ENCODE peak calls at places on chromosomes 11 and 22, in ten cellular contexts. One of them, this sample, is unnamed.
A peak's percentile ranks its signal among the peaks of the same experiment; 100 is the strongest.

GRCh38 chr22:34943830-34944229 is 122.1 kb upstream of the ISX start:
- DNase-seq in activated T-helper 2 cell treated with anti-CD3 and anti-CD28 coated beads, Interferon-gamma antibody, Interleukin-2, Interleukin-4, amounts not matched to agents 10 μg/mL and 5 μg/mL and 100 μg/mL, durations not matched to agents 14 hours and 24 hours and 36 hours: no peak
- DNase-seq in Kasumi-1: no peak
- DNase-seq in KG1: no peak
- DNase-seq in activated CD4-positive, alpha-beta T cell treated with anti-CD3 and anti-CD28 coated beads, Interleukin-2, amount 50 U/mL, for 48 hours: no peak
- DNase-seq in mesendoderm: peak; percentile 34
- DNase-seq in foreskin fibroblast: no peak
- DNase-seq in bronchial epithelial cell: no peak
- DNase-seq in T47D: no peak
- DNase-seq in SHP77 treated with DMSO at 0.1 percent for 48 hours: no peak
- DNase-seq in this sample: no peak

GRCh38 chr11:30357872-30358271 is 35.0 kb downstream of the ARL14EP start:
- DNase-seq in T47D: no peak
- DNase-seq in KG1: no peak
- DNase-seq in foreskin fibroblast: no peak
- DNase-seq in mesendoderm: no peak
- DNase-seq in SHP77 treated with DMSO at 0.1 percent for 48 hours: no peak
- DNase-seq in bronchial epithelial cell: no peak
- DNase-seq in activated T-helper 2 cell treated with anti-CD3 and anti-CD28 coated beads, Interferon-gamma antibody, Interleukin-2, Interleukin-4, amounts not matched to agents 10 μg/mL and 5 μg/mL and 100 μg/mL, durations not matched to agents 14 hours and 24 hours and 36 hours: no peak
- DNase-seq in Kasumi-1: no peak
- DNase-seq in activated CD4-positive, alpha-beta T cell treated with anti-CD3 and anti-CD28 coated beads, Interleukin-2, amount 50 U/mL, for 48 hours: no peak
- DNase-seq in this sample: no peak

GRCh38 chr11:12066799-12067508 is 43.4 kb upstream of the MICAL2 start:
- DNase-seq in foreskin fibroblast: peak; percentile 84
- DNase-seq in activated T-helper 2 cell treated with anti-CD3 and anti-CD28 coated beads, Interferon-gamma antibody, Interleukin-2, Interleukin-4, amounts not matched to agents 10 μg/mL and 5 μg/mL and 100 μg/mL, durations not matched to agents 14 hours and 24 hours and 36 hours: no peak
- DNase-seq in bronchial epithelial cell: peak; percentile 69
- DNase-seq in T47D: no peak
- DNase-seq in mesendoderm: peak; percentile 98
- DNase-seq in Kasumi-1: peak; percentile 29
- DNase-seq in activated CD4-positive, alpha-beta T cell treated with anti-CD3 and anti-CD28 coated beads, Interleukin-2, amount 50 U/mL, for 48 hours: no peak
- DNase-seq in SHP77 treated with DMSO at 0.1 percent for 48 hours: no peak
- DNase-seq in KG1: no peak
- DNase-seq in this sample: peak; percentile 3

GRCh38 chr11:95327273-95327948 is 96.4 kb upstream of the SESN3 start:
- DNase-seq in activated T-helper 2 cell treated with anti-CD3 and anti-CD28 coated beads, Interferon-gamma antibody, Interleukin-2, Interleukin-4, amounts not matched to agents 10 μg/mL and 5 μg/mL and 100 μg/mL, durations not matched to agents 14 hours and 24 hours and 36 hours: no peak
- DNase-seq in foreskin fibroblast: no peak
- DNase-seq in Kasumi-1: no peak
- DNase-seq in mesendoderm: peak; percentile 7
- DNase-seq in T47D: no peak
- DNase-seq in SHP77 treated with DMSO at 0.1 percent for 48 hours: no peak
- DNase-seq in bronchial epithelial cell: peak; percentile 31
- DNase-seq in KG1: no peak
- DNase-seq in activated CD4-positive, alpha-beta T cell treated with anti-CD3 and anti-CD28 coated beads, Interleukin-2, amount 50 U/mL, for 48 hours: no peak
- DNase-seq in this sample: no peak

GRCh38 chr11:1574256-1575242 is 2.5 kb upstream of the DUSP8 start:
- DNase-seq in KG1: no peak
- DNase-seq in mesendoderm: no peak
- DNase-seq in activated CD4-positive, alpha-beta T cell treated with anti-CD3 and anti-CD28 coated beads, Interleukin-2, amount 50 U/mL, for 48 hours: peak; percentile 64
- DNase-seq in Kasumi-1: peak; percentile 49
- DNase-seq in foreskin fibroblast: peak; percentile 34
- DNase-seq in activated T-helper 2 cell treated with anti-CD3 and anti-CD28 coated beads, Interferon-gamma antibody, Interleukin-2, Interleukin-4, amounts not matched to agents 10 μg/mL and 5 μg/mL and 100 μg/mL, durations not matched to agents 14 hours and 24 hours and 36 hours: peak; percentile 46
- DNase-seq in bronchial epithelial cell: no peak
- DNase-seq in T47D: peak; percentile 31
- DNase-seq in SHP77 treated with DMSO at 0.1 percent for 48 hours: no peak
- DNase-seq in this sample: peak; percentile 67

GRCh38 chr11:70716986-70717775 is 318.9 kb downstream of the CTTN start:
- DNase-seq in foreskin fibroblast: no peak
- DNase-seq in activated T-helper 2 cell treated with anti-CD3 and anti-CD28 coated beads, Interferon-gamma antibody, Interleukin-2, Interleukin-4, amounts not matched to agents 10 μg/mL and 5 μg/mL and 100 μg/mL, durations not matched to agents 14 hours and 24 hours and 36 hours: no peak
- DNase-seq in Kasumi-1: no peak
- DNase-seq in activated CD4-positive, alpha-beta T cell treated with anti-CD3 and anti-CD28 coated beads, Interleukin-2, amount 50 U/mL, for 48 hours: no peak
- DNase-seq in T47D: no peak
- DNase-seq in KG1: peak; percentile 1
- DNase-seq in mesendoderm: no peak
- DNase-seq in SHP77 treated with DMSO at 0.1 percent for 48 hours: no peak
- DNase-seq in bronchial epithelial cell: no peak
- DNase-seq in this sample: no peak

GRCh38 chr11:134584001-134584561 is 172.0 kb upstream of the B3GAT1 start:
- DNase-seq in KG1: no peak
- DNase-seq in activated CD4-positive, alpha-beta T cell treated with anti-CD3 and anti-CD28 coated beads, Interleukin-2, amount 50 U/mL, for 48 hours: no peak
- DNase-seq in SHP77 treated with DMSO at 0.1 percent for 48 hours: no peak
- DNase-seq in mesendoderm: no peak
- DNase-seq in T47D: no peak
- DNase-seq in activated T-helper 2 cell treated with anti-CD3 and anti-CD28 coated beads, Interferon-gamma antibody, Interleukin-2, Interleukin-4, amounts not matched to agents 10 μg/mL and 5 μg/mL and 100 μg/mL, durations not matched to agents 14 hours and 24 hours and 36 hours: no peak
- DNase-seq in bronchial epithelial cell: no peak
- DNase-seq in foreskin fibroblast: no peak
- DNase-seq in Kasumi-1: no peak
- DNase-seq in this sample: no peak

GRCh38 chr11:131609921-131610320 is 239.5 kb downstream of the NTM start:
- DNase-seq in mesendoderm: no peak
- DNase-seq in SHP77 treated with DMSO at 0.1 percent for 48 hours: no peak
- DNase-seq in foreskin fibroblast: no peak
- DNase-seq in KG1: no peak
- DNase-seq in T47D: no peak
- DNase-seq in bronchial epithelial cell: no peak
- DNase-seq in Kasumi-1: no peak
- DNase-seq in activated T-helper 2 cell treated with anti-CD3 and anti-CD28 coated beads, Interferon-gamma antibody, Interleukin-2, Interleukin-4, amounts not matched to agents 10 μg/mL and 5 μg/mL and 100 μg/mL, durations not matched to agents 14 hours and 24 hours and 36 hours: no peak
- DNase-seq in activated CD4-positive, alpha-beta T cell treated with anti-CD3 and anti-CD28 coated beads, Interleukin-2, amount 50 U/mL, for 48 hours: no peak
- DNase-seq in this sample: no peak

GRCh38 chr11:64654958-64655541 is 64.0 kb downstream of the SLC22A12 start:
- DNase-seq in KG1: peak; percentile 91
- DNase-seq in activated T-helper 2 cell treated with anti-CD3 and anti-CD28 coated beads, Interferon-gamma antibody, Interleukin-2, Interleukin-4, amounts not matched to agents 10 μg/mL and 5 μg/mL and 100 μg/mL, durations not matched to agents 14 hours and 24 hours and 36 hours: no peak
- DNase-seq in T47D: no peak
- DNase-seq in foreskin fibroblast: no peak
- DNase-seq in activated CD4-positive, alpha-beta T cell treated with anti-CD3 and anti-CD28 coated beads, Interleukin-2, amount 50 U/mL, for 48 hours: no peak
- DNase-seq in Kasumi-1: peak; percentile 83
- DNase-seq in bronchial epithelial cell: no peak
- DNase-seq in mesendoderm: no peak
- DNase-seq in SHP77 treated with DMSO at 0.1 percent for 48 hours: no peak
- DNase-seq in this sample: no peak

GRCh38 chr11:104765401-104765800 is 132.9 kb downstream of the CASP12 start:
- DNase-seq in KG1: no peak
- DNase-seq in activated CD4-positive, alpha-beta T cell treated with anti-CD3 and anti-CD28 coated beads, Interleukin-2, amount 50 U/mL, for 48 hours: no peak
- DNase-seq in foreskin fibroblast: no peak
- DNase-seq in T47D: no peak
- DNase-seq in Kasumi-1: no peak
- DNase-seq in SHP77 treated with DMSO at 0.1 percent for 48 hours: no peak
- DNase-seq in bronchial epithelial cell: no peak
- DNase-seq in activated T-helper 2 cell treated with anti-CD3 and anti-CD28 coated beads, Interferon-gamma antibody, Interleukin-2, Interleukin-4, amounts not matched to agents 10 μg/mL and 5 μg/mL and 100 μg/mL, durations not matched to agents 14 hours and 24 hours and 36 hours: no peak
- DNase-seq in mesendoderm: no peak
- DNase-seq in this sample: no peak

GRCh38 chr11:78905756-78906155 is 331.1 kb upstream of the NARS2 start:
- DNase-seq in activated T-helper 2 cell treated with anti-CD3 and anti-CD28 coated beads, Interferon-gamma antibody, Interleukin-2, Interleukin-4, amounts not matched to agents 10 μg/mL and 5 μg/mL and 100 μg/mL, durations not matched to agents 14 hours and 24 hours and 36 hours: no peak
- DNase-seq in Kasumi-1: no peak
- DNase-seq in foreskin fibroblast: no peak
- DNase-seq in SHP77 treated with DMSO at 0.1 percent for 48 hours: no peak
- DNase-seq in activated CD4-positive, alpha-beta T cell treated with anti-CD3 and anti-CD28 coated beads, Interleukin-2, amount 50 U/mL, for 48 hours: no peak
- DNase-seq in T47D: no peak
- DNase-seq in mesendoderm: no peak
- DNase-seq in KG1: no peak
- DNase-seq in bronchial epithelial cell: no peak
- DNase-seq in this sample: no peak

GRCh38 chr11:31233425-31233824 is 136.1 kb downstream of the DCDC1 start:
- DNase-seq in foreskin fibroblast: no peak
- DNase-seq in T47D: no peak
- DNase-seq in activated CD4-positive, alpha-beta T cell treated with anti-CD3 and anti-CD28 coated beads, Interleukin-2, amount 50 U/mL, for 48 hours: no peak
- DNase-seq in bronchial epithelial cell: peak; percentile 34
- DNase-seq in mesendoderm: peak; percentile 40
- DNase-seq in SHP77 treated with DMSO at 0.1 percent for 48 hours: no peak
- DNase-seq in Kasumi-1: peak; percentile 25
- DNase-seq in KG1: no peak
- DNase-seq in activated T-helper 2 cell treated with anti-CD3 and anti-CD28 coated beads, Interferon-gamma antibody, Interleukin-2, Interleukin-4, amounts not matched to agents 10 μg/mL and 5 μg/mL and 100 μg/mL, durations not matched to agents 14 hours and 24 hours and 36 hours: no peak
- DNase-seq in this sample: no peak

GRCh38 chr22:26579331-26579886 is 10.5 kb downstream of the TPST2 start:
- DNase-seq in KG1: peak; percentile 76
- DNase-seq in activated T-helper 2 cell treated with anti-CD3 and anti-CD28 coated beads, Interferon-gamma antibody, Interleukin-2, Interleukin-4, amounts not matched to agents 10 μg/mL and 5 μg/mL and 100 μg/mL, durations not matched to agents 14 hours and 24 hours and 36 hours: peak; percentile 49
- DNase-seq in activated CD4-positive, alpha-beta T cell treated with anti-CD3 and anti-CD28 coated beads, Interleukin-2, amount 50 U/mL, for 48 hours: peak; percentile 63
- DNase-seq in SHP77 treated with DMSO at 0.1 percent for 48 hours: no peak
- DNase-seq in foreskin fibroblast: no peak
- DNase-seq in T47D: no peak
- DNase-seq in Kasumi-1: peak; percentile 80
- DNase-seq in bronchial epithelial cell: no peak
- DNase-seq in mesendoderm: no peak
- DNase-seq in this sample: peak; percentile 77

GRCh38 chr11:721913-722811 is 16.1 kb downstream of the EPS8L2 start:
- DNase-seq in activated CD4-positive, alpha-beta T cell treated with anti-CD3 and anti-CD28 coated beads, Interleukin-2, amount 50 U/mL, for 48 hours: peak; percentile 57
- DNase-seq in SHP77 treated with DMSO at 0.1 percent for 48 hours: no peak
- DNase-seq in mesendoderm: no peak
- DNase-seq in activated T-helper 2 cell treated with anti-CD3 and anti-CD28 coated beads, Interferon-gamma antibody, Interleukin-2, Interleukin-4, amounts not matched to agents 10 μg/mL and 5 μg/mL and 100 μg/mL, durations not matched to agents 14 hours and 24 hours and 36 hours: peak; percentile 36
- DNase-seq in KG1: no peak
- DNase-seq in foreskin fibroblast: no peak
- DNase-seq in T47D: no peak
- DNase-seq in Kasumi-1: peak; percentile 77
- DNase-seq in bronchial epithelial cell: no peak
- DNase-seq in this sample: peak; percentile 62

GRCh38 chr11:121105851-121106250 is 4.8 kb downstream of the TECTA start:
- DNase-seq in KG1: no peak
- DNase-seq in activated CD4-positive, alpha-beta T cell treated with anti-CD3 and anti-CD28 coated beads, Interleukin-2, amount 50 U/mL, for 48 hours: no peak
- DNase-seq in mesendoderm: no peak
- DNase-seq in activated T-helper 2 cell treated with anti-CD3 and anti-CD28 coated beads, Interferon-gamma antibody, Interleukin-2, Interleukin-4, amounts not matched to agents 10 μg/mL and 5 μg/mL and 100 μg/mL, durations not matched to agents 14 hours and 24 hours and 36 hours: no peak
- DNase-seq in T47D: no peak
- DNase-seq in foreskin fibroblast: no peak
- DNase-seq in SHP77 treated with DMSO at 0.1 percent for 48 hours: no peak
- DNase-seq in bronchial epithelial cell: no peak
- DNase-seq in Kasumi-1: no peak
- DNase-seq in this sample: no peak

GRCh38 chr22:42368379-42369249 is 63.6 kb downstream of the NFAM1 start:
- DNase-seq in activated T-helper 2 cell treated with anti-CD3 and anti-CD28 coated beads, Interferon-gamma antibody, Interleukin-2, Interleukin-4, amounts not matched to agents 10 μg/mL and 5 μg/mL and 100 μg/mL, durations not matched to agents 14 hours and 24 hours and 36 hours: peak; percentile 21
- DNase-seq in Kasumi-1: no peak
- DNase-seq in bronchial epithelial cell: no peak
- DNase-seq in mesendoderm: no peak
- DNase-seq in KG1: no peak
- DNase-seq in activated CD4-positive, alpha-beta T cell treated with anti-CD3 and anti-CD28 coated beads, Interleukin-2, amount 50 U/mL, for 48 hours: peak; percentile 23
- DNase-seq in foreskin fibroblast: no peak
- DNase-seq in T47D: no peak
- DNase-seq in SHP77 treated with DMSO at 0.1 percent for 48 hours: no peak
- DNase-seq in this sample: peak; percentile 39

GRCh38 chr11:113615098-113615497 is 91.0 kb downstream of the TMPRSS5 start:
- DNase-seq in KG1: no peak
- DNase-seq in Kasumi-1: no peak
- DNase-seq in mesendoderm: peak; percentile 44
- DNase-seq in T47D: no peak
- DNase-seq in activated CD4-positive, alpha-beta T cell treated with anti-CD3 and anti-CD28 coated beads, Interleukin-2, amount 50 U/mL, for 48 hours: no peak
- DNase-seq in bronchial epithelial cell: no peak
- DNase-seq in foreskin fibroblast: no peak
- DNase-seq in SHP77 treated with DMSO at 0.1 percent for 48 hours: peak; percentile 72
- DNase-seq in activated T-helper 2 cell treated with anti-CD3 and anti-CD28 coated beads, Interferon-gamma antibody, Interleukin-2, Interleukin-4, amounts not matched to agents 10 μg/mL and 5 μg/mL and 100 μg/mL, durations not matched to agents 14 hours and 24 hours and 36 hours: no peak
- DNase-seq in this sample: no peak

GRCh38 chr22:29306175-29306829 is at the start of gene GAS2L1:
- DNase-seq in T47D: peak; percentile 89
- DNase-seq in KG1: no peak
- DNase-seq in foreskin fibroblast: peak; percentile 82
- DNase-seq in bronchial epithelial cell: peak; percentile 58
- DNase-seq in activated T-helper 2 cell treated with anti-CD3 and anti-CD28 coated beads, Interferon-gamma antibody, Interleukin-2, Interleukin-4, amounts not matched to agents 10 μg/mL and 5 μg/mL and 100 μg/mL, durations not matched to agents 14 hours and 24 hours and 36 hours: peak; percentile 52
- DNase-seq in mesendoderm: peak; percentile 92
- DNase-seq in SHP77 treated with DMSO at 0.1 percent for 48 hours: peak; percentile 46
- DNase-seq in Kasumi-1: peak; percentile 65
- DNase-seq in activated CD4-positive, alpha-beta T cell treated with anti-CD3 and anti-CD28 coated beads, Interleukin-2, amount 50 U/mL, for 48 hours: peak; percentile 65
- DNase-seq in this sample: peak; percentile 71

GRCh38 chr11:100739636-100740035 is 52.5 kb downstream of the ARHGAP42 start:
- DNase-seq in activated CD4-positive, alpha-beta T cell treated with anti-CD3 and anti-CD28 coated beads, Interleukin-2, amount 50 U/mL, for 48 hours: no peak
- DNase-seq in foreskin fibroblast: peak; percentile 74
- DNase-seq in Kasumi-1: no peak
- DNase-seq in mesendoderm: peak; percentile 74
- DNase-seq in SHP77 treated with DMSO at 0.1 percent for 48 hours: no peak
- DNase-seq in activated T-helper 2 cell treated with anti-CD3 and anti-CD28 coated beads, Interferon-gamma antibody, Interleukin-2, Interleukin-4, amounts not matched to agents 10 μg/mL and 5 μg/mL and 100 μg/mL, durations not matched to agents 14 hours and 24 hours and 36 hours: no peak
- DNase-seq in KG1: no peak
- DNase-seq in T47D: no peak
- DNase-seq in bronchial epithelial cell: peak; percentile 54
- DNase-seq in this sample: no peak

This sample was measured in activated CD4-positive, alpha-beta memory T cell treated with anti-CD3 and anti-CD28 coated beads for 36 hours.